ENCODE peak calls at places on chromosomes 4 and X, in four cellular contexts. L is activated naive CD4-positive, alpha-beta T cell treated with anti-CD3 and anti-CD28 coated beads for 36 hours; C is HL-60; Y is HS-27A. W is an unnamed sample.
A peak's percentile ranks its signal among the peaks of the same experiment; 100 is the strongest.

GRCh38 chrX:17590892-17591740 is 146.2 kb upstream of the SCML1 start:
- DNase-seq in Y (no peak), L (peak; percentile 70), C (peak; percentile 52), W (peak; percentile 3)

GRCh38 chr4:173448103-173448502 is 49.2 kb upstream of the SCRG1 start:
- DNase-seq in C (no peak), Y (no peak), L (no peak), W (no peak)

GRCh38 chr4:79224777-79225104 is 101.1 kb downstream of the NAA11 start:
- DNase-seq in C (no peak), L (no peak), Y (no peak), W (no peak)

GRCh38 chr4:2837110-2837903 is 6.3 kb upstream of the ADD1 start:
- DNase-seq in L (peak; percentile 5), Y (no peak), C (no peak), W (no peak)

GRCh38 chr4:186722856-186723206 is 825 bp downstream of the FAT1 start:
- DNase-seq in C (no peak), L (no peak), Y (no peak), W (no peak)

GRCh38 chr4:8703857-8704495 is 111.4 kb downstream of the CPZ start:
- DNase-seq in C (no peak), L (no peak), Y (no peak), W (no peak)

GRCh38 chr4:167308876-167309275 is 74.6 kb upstream of the SPOCK3 start:
- DNase-seq in L (no peak), Y (no peak), C (no peak), W (no peak)

GRCh38 chrX:147602297-147602696 is 309.4 kb upstream of the FMR1 start:
- DNase-seq in Y (no peak), C (no peak), L (no peak), W (no peak)

GRCh38 chr4:149031399-149031798 is 589.2 kb upstream of the NR3C2 start:
- DNase-seq in C (no peak), L (peak; percentile 7), Y (no peak), W (no peak)

GRCh38 chrX:110277609-110278008 is 40.3 kb downstream of the AMMECR1 start:
- DNase-seq in Y (no peak), C (no peak), L (no peak), W (no peak)

GRCh38 chrX:2383735-2384134 is 117.0 kb downstream of the DHRSX start:
- DNase-seq in L (no peak), Y (no peak), C (no peak), W (no peak)

GRCh38 chrX:93673056-93673868 is at the start of gene NAP1L3:
- DNase-seq in L (peak; percentile 71), Y (no peak), C (no peak), W (peak; percentile 47)

GRCh38 chr4:118772149-118773081 is 63.5 kb downstream of the SEC24D start:
- DNase-seq in Y (no peak), L (no peak), C (no peak), W (no peak)

GRCh38 chr4:20676773-20677172 is 23.5 kb upstream of the PACRGL start:
- DNase-seq in Y (no peak), C (no peak), L (no peak), W (no peak)

GRCh38 chr4:67522851-67523671 is 22.2 kb downstream of the CENPC start:
- DNase-seq in C (no peak), Y (no peak), L (no peak), W (no peak)

GRCh38 chr4:2934077-2934812 is 29.0 kb downstream of the NOP14 start:
- DNase-seq in L (peak; percentile 35), C (peak; percentile 92), Y (no peak), W (peak; percentile 43)

GRCh38 chr4:73698217-73698616 is 42.2 kb upstream of the CXCL8 start:
- DNase-seq in C (peak; percentile 49), L (no peak), Y (no peak), W (no peak)

GRCh38 chrX:44569122-44569521 is 26.5 kb upstream of the FUNDC1 start:
- DNase-seq in C (no peak), L (no peak), Y (no peak), W (no peak)

GRCh38 chr4:137124278-137124932 is 407.9 kb downstream of the PCDH18 start:
- DNase-seq in Y (peak; percentile 48), C (peak; percentile 3), L (no peak), W (no peak)

GRCh38 chr4:140568507-140569306 is at the start of gene UCP1:
- DNase-seq in Y (no peak), C (no peak), L (no peak), W (no peak)

GRCh38 chr4:1344696-1345095 is 2.3 kb upstream of the UVSSA start:
- DNase-seq in L (no peak), Y (no peak), C (no peak), W (no peak)

GRCh38 chr4:47729086-47729763 is 108.6 kb downstream of the CORIN start:
- DNase-seq in Y (no peak), C (no peak), L (no peak), W (no peak)

GRCh38 chr4:107736924-107737448 is 17.0 kb upstream of the PAPSS1 start:
- DNase-seq in C (peak; percentile 21), Y (no peak), L (peak; percentile 40), W (peak; percentile 10)

GRCh38 chr4:100548209-100548579 is 30.4 kb upstream of the EMCN start:
- DNase-seq in L (no peak), C (peak; percentile 74), Y (no peak), W (no peak)

GRCh38 chr4:81118086-81118485 is 87.6 kb downstream of the BMP3 start:
- DNase-seq in L (no peak), Y (no peak), C (no peak), W (no peak)

GRCh38 chrX:103913356-103914020 is 48.9 kb upstream of the TMSB15B start:
- DNase-seq in C (no peak), Y (peak; percentile 61), L (no peak), W (no peak)

GRCh38 chrX:41981481-41982013 is 58.2 kb upstream of the CASK start:
- DNase-seq in L (no peak), Y (no peak), C (no peak), W (no peak)

GRCh38 chrX:124507276-124507675 is 160.9 kb downstream of the SH2D1A start:
- DNase-seq in L (no peak), C (no peak), Y (no peak), W (no peak)

GRCh38 chrX:129494887-129495286 is 28.4 kb downstream of the SMARCA1 start:
- DNase-seq in L (no peak), C (no peak), Y (no peak), W (no peak)

GRCh38 chr4:156437666-156438065 is 484.0 kb upstream of the CTSO start:
- DNase-seq in L (no peak), C (no peak), Y (no peak), W (no peak)

GRCh38 chr4:15906024-15906443 is 32.5 kb downstream of the FGFBP1 start:
- DNase-seq in C (peak; percentile 83), L (peak; percentile 46), Y (no peak), W (no peak)

GRCh38 chr4:39637572-39638357 is 900 bp downstream of the SMIM14 start:
- DNase-seq in Y (peak; percentile 51), L (peak; percentile 26), C (peak; percentile 56), W (no peak)

GRCh38 chr4:86506591-86506990 is 87.5 kb upstream of the PTPN13 start:
- DNase-seq in L (no peak), C (no peak), Y (no peak), W (no peak)

GRCh38 chrX:13093489-13094140 is 49.2 kb upstream of the FAM9C start:
- DNase-seq in C (no peak), L (peak; percentile 55), Y (no peak), W (no peak)